ENCODE peak calls at places on chromosomes 2 and 18, in seven cellular contexts. W, P, V, O, F, X and A are unnamed samples. For H3K4me1, the result is how much of the 10 kb centered on the place peaks cover.

GRCh38 chr2:2681611-2682295 is 350.7 kb upstream of the MYT1L start:
- DNase-seq in W (no peak), P (no peak), V (no peak), O (no peak), F (no peak), X (peak), A (no peak)

GRCh38 chr2:227503433-227504406 is 31.8 kb downstream of the AGFG1 start:
- DNase-seq in W (peak), P (peak), V (peak), O (no peak), F (no peak), X (no peak), A (peak)

GRCh38 chr2:133821107-133821760 is 253.0 kb upstream of the NCKAP5 start:
- DNase-seq in W (no peak), P (peak), V (peak), O (no peak), F (no peak), X (no peak), A (no peak)

GRCh38 chr2:159595410-159596046 is 20.8 kb downstream of the BAZ2B start:
- DNase-seq in W (no peak), P (peak), V (peak), O (no peak), F (no peak), X (no peak), A (no peak)

GRCh38 chr2:128536925-128537620 is 218.4 kb upstream of the HS6ST1 start:
- DNase-seq in W (no peak), P (peak), V (peak), O (peak), F (no peak), X (no peak), A (no peak)

GRCh38 chr2:36238126-36238525 is 117.5 kb upstream of the CRIM1 start:
- DNase-seq in W (no peak), P (no peak), V (no peak), O (no peak), F (no peak), X (no peak), A (no peak)

GRCh38 chr18:38330573-38330972 is 765.0 kb upstream of the CELF4 start:
- DNase-seq in W (no peak), P (no peak), V (no peak), O (no peak), F (no peak), X (no peak), A (no peak)

GRCh38 chr2:2727876-2728511 is 396.9 kb upstream of the MYT1L start:
- DNase-seq in W (no peak), P (no peak), V (no peak), O (no peak), F (no peak), X (no peak), A (no peak)

GRCh38 chr2:173307287-173307686 is 47.4 kb upstream of the CDCA7 start:
- DNase-seq in W (no peak), P (no peak), V (peak), O (no peak), F (no peak), X (no peak), A (no peak)

GRCh38 chr18:12278765-12279682 is 24.9 kb downstream of the CIDEA start:
- DNase-seq in W (no peak), P (peak), V (peak), O (peak), F (peak), X (no peak), A (peak)

GRCh38 chr2:185507703-185508102 is 230.9 kb upstream of the FSIP2 start:
- DNase-seq in W (no peak), P (no peak), V (no peak), O (no peak), F (no peak), X (no peak), A (no peak)

GRCh38 chr18:53756607-53756972 is 467.9 kb downstream of the MBD2 start:
- DNase-seq in W (no peak), P (no peak), V (no peak), O (no peak), F (no peak), X (no peak), A (peak)

GRCh38 chr2:215479536-215480240 is 43.8 kb upstream of the FN1 start:
- DNase-seq in W (no peak), P (no peak), V (no peak), O (peak), F (no peak), X (no peak), A (no peak)

GRCh38 chr2:42495611-42496010 is 1.8 kb upstream of the KCNG3 start:
- DNase-seq in W (no peak), P (no peak), V (no peak), O (no peak), F (no peak), X (no peak), A (no peak)

GRCh38 chr2:127231130-127231865 is 11.2 kb upstream of the CYP27C1 start:
- DNase-seq in W (no peak), P (peak), V (no peak), O (no peak), F (no peak), X (no peak), A (no peak)

GRCh38 chr2:241666627-241667400 is 19.8 kb downstream of the DTYMK start:
- DNase-seq in W (no peak), P (peak), V (peak), O (no peak), F (no peak), X (no peak), A (no peak)

GRCh38 chr2:127355407-127356008 is 32.3 kb downstream of the MAP3K2 start:
- DNase-seq in W (no peak), P (no peak), V (no peak), O (no peak), F (no peak), X (no peak), A (no peak)

GRCh38 chr18:2654828-2655152 is 736 bp upstream of the SMCHD1 start:
- DNase-seq in W (no peak), P (peak), V (no peak), O (no peak), F (no peak), X (no peak), A (no peak)

GRCh38 chr2:173924285-173924684 is 40.9 kb downstream of the SP3 start:
- DNase-seq in W (no peak), P (no peak), V (no peak), O (no peak), F (no peak), X (no peak), A (no peak)

GRCh38 chr2:28085183-28085582 is 194.7 kb downstream of the BABAM2 start:
- DNase-seq in W (no peak), P (no peak), V (no peak), O (no peak), F (no peak), X (no peak), A (no peak)

GRCh38 chr2:60880633-60880987 is 764 bp upstream of the REL start:
- DNase-seq in W (no peak), P (no peak), V (no peak), O (no peak), F (no peak), X (no peak), A (no peak)

GRCh38 chr2:60884795-60885194 is 3.4 kb downstream of the REL start:
- DNase-seq in W (no peak), P (peak), V (peak), O (no peak), F (no peak), X (no peak), A (no peak)

GRCh38 chr2:60883896-60884295 is 2.5 kb downstream of the REL start:
- DNase-seq in W (no peak), P (no peak), V (no peak), O (no peak), F (no peak), X (no peak), A (no peak)

GRCh38 chr2:60882971-60883753 is 1.8 kb downstream of the REL start:
- DNase-seq in W (no peak), P (peak), V (peak), O (peak), F (no peak), X (peak), A (peak)

DNA sequence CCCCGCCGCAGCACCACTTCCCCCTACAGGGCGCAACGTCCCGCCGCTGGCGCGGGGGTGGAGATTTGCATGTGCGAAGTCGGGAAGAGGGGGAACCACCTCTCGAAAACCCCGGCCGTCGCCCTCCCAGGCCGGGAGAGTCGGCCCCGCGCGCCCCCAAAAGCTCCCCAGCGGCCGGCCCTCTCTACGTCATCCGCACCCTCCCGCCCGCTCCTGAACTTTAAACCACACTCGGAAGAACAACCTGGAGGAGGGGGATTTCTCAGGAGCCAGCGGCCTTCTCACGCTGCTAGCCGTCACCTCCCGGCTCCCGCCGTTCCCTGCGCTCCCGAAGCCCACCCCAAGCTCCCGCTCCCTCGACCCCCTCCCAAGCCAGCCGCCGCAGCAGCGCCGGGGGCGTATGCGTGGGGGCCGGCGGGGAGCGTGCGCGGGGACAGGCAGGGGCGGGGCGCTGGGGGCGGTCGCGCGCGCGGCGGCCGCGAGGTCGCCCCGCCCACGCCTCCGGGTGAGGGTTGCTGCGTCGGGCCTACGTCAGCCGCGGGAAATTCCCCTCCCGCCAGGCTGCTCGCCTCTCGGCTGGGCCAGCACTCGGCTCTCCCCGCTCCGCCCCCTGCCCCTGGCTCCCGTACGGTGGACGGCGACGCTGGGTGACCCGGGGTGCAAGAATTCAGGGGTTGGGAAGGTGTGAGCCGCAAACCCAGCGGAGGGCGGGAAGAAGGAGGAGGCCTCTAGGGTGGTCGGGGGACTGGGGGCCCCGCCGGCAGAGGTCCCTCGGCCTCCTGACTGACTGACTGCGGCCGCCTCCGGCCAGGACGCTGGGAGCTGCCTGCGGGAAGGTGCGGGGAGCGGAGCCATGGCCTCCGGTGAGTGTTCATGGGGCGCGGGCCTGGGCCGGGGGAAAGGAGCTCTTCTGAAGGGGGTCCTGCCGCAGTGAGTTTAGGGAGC is at the start of gene REL:
- DNase-seq in W (peak), P (peak), V (peak), O (peak), F (peak), X (peak), A (peak)
- TF ChIP-seq CTCF in W (peak), P (peak), V (peak), O (peak), F (peak), X (peak), A (no peak)

DNA sequence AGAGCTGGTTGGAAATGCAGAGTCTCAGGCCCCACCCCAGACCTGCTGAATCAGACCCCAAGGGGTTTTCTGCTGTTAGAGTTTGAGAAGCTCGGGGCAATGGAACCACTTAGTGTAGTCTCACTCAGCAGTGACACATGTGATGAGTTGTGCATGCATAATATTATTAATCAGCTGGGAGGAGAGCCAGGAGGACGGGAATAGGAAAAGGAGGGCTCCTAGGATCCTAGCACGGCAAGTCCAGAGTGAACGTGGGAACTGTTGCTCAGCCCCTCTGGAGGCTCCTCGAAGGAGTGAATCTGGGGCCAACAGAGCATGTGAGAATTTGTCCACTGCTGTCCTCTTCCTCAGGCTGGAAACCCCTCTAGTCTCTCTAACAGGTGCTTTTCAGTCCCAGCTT is 87.1 kb downstream of the HS1BP3 start:
- DNase-seq in W (no peak), P (peak), V (peak), O (peak), F (no peak), X (peak), A (no peak)
- H3K4me3 ChIP-seq in W (no peak), P (no peak), V (no peak), O (no peak), F (no peak), X (no peak), A (no peak)

GRCh38 chr2:177165731-177166711 is 46.6 kb upstream of the HNRNPA3 start:
- DNase-seq in W (no peak), P (peak), V (peak), O (no peak), F (no peak), X (no peak), A (peak)
- H3K4me1 ChIP-seq in W (half or more), P (under half), V (under half), O (under half), F (under half), X (under half), A (under half)

GRCh38 chr2:30686000-30686399 is 121.2 kb downstream of the CAPN13 start:
- DNase-seq in W (no peak), P (no peak), V (no peak), O (peak), F (no peak), X (no peak), A (no peak)
- TF ChIP-seq CTCF in W (peak), P (no peak), V (no peak), O (peak), F (peak), X (peak), A (no peak)